ENCODE peak calls at places on chromosomes 11 and 22, in seven cellular contexts. One of them, this sample, is unnamed. For H3K4me1, the result is how much of the 10 kb centered on the place peaks cover.

GRCh38 chr11:102794382-102794781 is 3.6 kb downstream of the MMP1 start:
- DNase-seq in PC-9: no peak
- DNase-seq in CD4-positive, alpha-beta memory T cell: no peak
- DNase-seq in psoas muscle: no peak
- DNase-seq in uterus: no peak
- DNase-seq in CD8-positive, alpha-beta T cell: no peak
- DNase-seq in body of pancreas: no peak
- DNase-seq in this sample: no peak

GRCh38 chr11:104881117-104881794 is 17.0 kb downstream of the CASP12 start:
- DNase-seq in uterus: no peak
- DNase-seq in psoas muscle: no peak
- DNase-seq in body of pancreas: no peak
- DNase-seq in CD4-positive, alpha-beta memory T cell: no peak
- DNase-seq in CD8-positive, alpha-beta T cell: no peak
- DNase-seq in PC-9: no peak
- DNase-seq in this sample: no peak

GRCh38 chr11:76615950-76616349 is 54.6 kb downstream of the LRRC32 start:
- DNase-seq in CD4-positive, alpha-beta memory T cell: no peak
- DNase-seq in psoas muscle: no peak
- DNase-seq in uterus: no peak
- DNase-seq in body of pancreas: no peak
- DNase-seq in PC-9: no peak
- DNase-seq in CD8-positive, alpha-beta T cell: no peak
- DNase-seq in this sample: no peak

GRCh38 chr11:125148011-125148410 is 16.5 kb upstream of the PKNOX2 start:
- DNase-seq in CD4-positive, alpha-beta memory T cell: no peak
- DNase-seq in uterus: no peak
- DNase-seq in body of pancreas: no peak
- DNase-seq in PC-9: no peak
- DNase-seq in CD8-positive, alpha-beta T cell: no peak
- DNase-seq in psoas muscle: no peak
- DNase-seq in this sample: no peak

GRCh38 chr11:95485115-95485900 is 254.3 kb upstream of the SESN3 start:
- DNase-seq in uterus: no peak
- DNase-seq in body of pancreas: no peak
- DNase-seq in psoas muscle: no peak
- DNase-seq in PC-9: no peak
- DNase-seq in CD8-positive, alpha-beta T cell: no peak
- DNase-seq in CD4-positive, alpha-beta memory T cell: no peak
- DNase-seq in this sample: no peak

GRCh38 chr22:47552541-47553205 is 790.2 kb downstream of the TBC1D22A start:
- DNase-seq in CD4-positive, alpha-beta memory T cell: no peak
- DNase-seq in body of pancreas: no peak
- DNase-seq in PC-9: no peak
- DNase-seq in CD8-positive, alpha-beta T cell: no peak
- DNase-seq in uterus: no peak
- DNase-seq in psoas muscle: no peak
- DNase-seq in this sample: no peak

GRCh38 chr11:41498726-41499125 is 39.3 kb upstream of the LRRC4C start:
- DNase-seq in PC-9: no peak
- DNase-seq in uterus: no peak
- DNase-seq in body of pancreas: no peak
- DNase-seq in CD4-positive, alpha-beta memory T cell: no peak
- DNase-seq in CD8-positive, alpha-beta T cell: no peak
- DNase-seq in psoas muscle: no peak
- DNase-seq in this sample: no peak

GRCh38 chr11:27696112-27696511 is 4.1 kb downstream of the BDNF start:
- DNase-seq in PC-9: no peak
- DNase-seq in psoas muscle: no peak
- DNase-seq in CD8-positive, alpha-beta T cell: no peak
- DNase-seq in uterus: no peak
- DNase-seq in CD4-positive, alpha-beta memory T cell: no peak
- DNase-seq in body of pancreas: no peak
- DNase-seq in this sample: no peak

GRCh38 chr11:12685229-12685628 is 11.0 kb downstream of the TEAD1 start:
- DNase-seq in CD8-positive, alpha-beta T cell: no peak
- DNase-seq in psoas muscle: no peak
- DNase-seq in CD4-positive, alpha-beta memory T cell: no peak
- DNase-seq in PC-9: no peak
- DNase-seq in body of pancreas: no peak
- DNase-seq in uterus: no peak
- DNase-seq in this sample: no peak

GRCh38 chr11:125165111-125165663 is 636 bp downstream of the PKNOX2 start:
- DNase-seq in CD4-positive, alpha-beta memory T cell: no peak
- DNase-seq in CD8-positive, alpha-beta T cell: no peak
- DNase-seq in PC-9: no peak
- DNase-seq in psoas muscle: peak
- DNase-seq in body of pancreas: peak
- DNase-seq in uterus: peak
- DNase-seq in this sample: no peak

GRCh38 chr11:117097567-117098268 is 510 bp downstream of the SIK3 start:
- DNase-seq in CD4-positive, alpha-beta memory T cell: peak
- DNase-seq in CD8-positive, alpha-beta T cell: peak
- DNase-seq in uterus: peak
- DNase-seq in psoas muscle: peak
- DNase-seq in body of pancreas: peak
- DNase-seq in PC-9: peak
- DNase-seq in this sample: no peak

GRCh38 chr11:101049123-101049522 is 80.5 kb downstream of the PGR start:
- DNase-seq in PC-9: peak
- DNase-seq in psoas muscle: no peak
- DNase-seq in CD4-positive, alpha-beta memory T cell: no peak
- DNase-seq in body of pancreas: no peak
- DNase-seq in CD8-positive, alpha-beta T cell: no peak
- DNase-seq in uterus: no peak
- DNase-seq in this sample: no peak

GRCh38 chr11:31769241-31769640 is 41.9 kb downstream of the PAX6 start:
- DNase-seq in CD8-positive, alpha-beta T cell: no peak
- DNase-seq in PC-9: no peak
- DNase-seq in CD4-positive, alpha-beta memory T cell: no peak
- DNase-seq in body of pancreas: no peak
- DNase-seq in uterus: no peak
- DNase-seq in psoas muscle: no peak
- DNase-seq in this sample: no peak

GRCh38 chr22:24214467-24215285 is 30.2 kb downstream of the GGT5 start:
- DNase-seq in CD8-positive, alpha-beta T cell: no peak
- DNase-seq in body of pancreas: no peak
- DNase-seq in PC-9: no peak
- DNase-seq in psoas muscle: no peak
- DNase-seq in CD4-positive, alpha-beta memory T cell: no peak
- DNase-seq in uterus: no peak
- DNase-seq in this sample: no peak

GRCh38 chr22:22988150-22988549 is 82.2 kb upstream of the GNAZ start:
- DNase-seq in psoas muscle: no peak
- DNase-seq in CD8-positive, alpha-beta T cell: no peak
- DNase-seq in body of pancreas: no peak
- DNase-seq in CD4-positive, alpha-beta memory T cell: no peak
- DNase-seq in PC-9: no peak
- DNase-seq in uterus: no peak
- DNase-seq in this sample: no peak

GRCh38 chr11:86179646-86180064 is 64.9 kb upstream of the EED start:
- DNase-seq in PC-9: no peak
- DNase-seq in psoas muscle: no peak
- DNase-seq in uterus: no peak
- DNase-seq in CD8-positive, alpha-beta T cell: no peak
- DNase-seq in body of pancreas: no peak
- DNase-seq in CD4-positive, alpha-beta memory T cell: no peak
- DNase-seq in this sample: no peak

GRCh38 chr11:59787816-59788215 is 22.8 kb downstream of the MRPL16 start:
- DNase-seq in CD8-positive, alpha-beta T cell: no peak
- DNase-seq in PC-9: no peak
- DNase-seq in psoas muscle: no peak
- DNase-seq in body of pancreas: no peak
- DNase-seq in CD4-positive, alpha-beta memory T cell: no peak
- DNase-seq in uterus: no peak
- DNase-seq in this sample: no peak

GRCh38 chr11:18772211-18772610 is 19.4 kb downstream of the PTPN5 start:
- DNase-seq in psoas muscle: no peak
- DNase-seq in uterus: no peak
- DNase-seq in PC-9: no peak
- DNase-seq in CD4-positive, alpha-beta memory T cell: no peak
- DNase-seq in body of pancreas: no peak
- DNase-seq in CD8-positive, alpha-beta T cell: no peak
- DNase-seq in this sample: no peak

GRCh38 chr11:130136107-130136506 is 23.5 kb upstream of the ST14 start:
- DNase-seq in body of pancreas: no peak
- DNase-seq in psoas muscle: no peak
- DNase-seq in PC-9: no peak
- DNase-seq in CD8-positive, alpha-beta T cell: no peak
- DNase-seq in CD4-positive, alpha-beta memory T cell: no peak
- DNase-seq in uterus: no peak
- DNase-seq in this sample: no peak

GRCh38 chr11:130128626-130129025 is 31.0 kb upstream of the ST14 start:
- DNase-seq in PC-9: no peak
- DNase-seq in uterus: no peak
- DNase-seq in CD8-positive, alpha-beta T cell: no peak
- DNase-seq in body of pancreas: no peak
- DNase-seq in CD4-positive, alpha-beta memory T cell: no peak
- DNase-seq in psoas muscle: no peak
- DNase-seq in this sample: no peak

GRCh38 chr11:130129922-130130321 is 29.7 kb upstream of the ST14 start:
- DNase-seq in PC-9: no peak
- DNase-seq in CD4-positive, alpha-beta memory T cell: no peak
- DNase-seq in psoas muscle: no peak
- DNase-seq in uterus: no peak
- DNase-seq in CD8-positive, alpha-beta T cell: no peak
- DNase-seq in body of pancreas: no peak
- DNase-seq in this sample: no peak

GRCh38 chr11:130133716-130134115 is 25.9 kb upstream of the ST14 start:
- DNase-seq in psoas muscle: no peak
- DNase-seq in CD8-positive, alpha-beta T cell: no peak
- DNase-seq in uterus: no peak
- DNase-seq in body of pancreas: no peak
- DNase-seq in CD4-positive, alpha-beta memory T cell: no peak
- DNase-seq in PC-9: no peak
- DNase-seq in this sample: no peak

DNA sequence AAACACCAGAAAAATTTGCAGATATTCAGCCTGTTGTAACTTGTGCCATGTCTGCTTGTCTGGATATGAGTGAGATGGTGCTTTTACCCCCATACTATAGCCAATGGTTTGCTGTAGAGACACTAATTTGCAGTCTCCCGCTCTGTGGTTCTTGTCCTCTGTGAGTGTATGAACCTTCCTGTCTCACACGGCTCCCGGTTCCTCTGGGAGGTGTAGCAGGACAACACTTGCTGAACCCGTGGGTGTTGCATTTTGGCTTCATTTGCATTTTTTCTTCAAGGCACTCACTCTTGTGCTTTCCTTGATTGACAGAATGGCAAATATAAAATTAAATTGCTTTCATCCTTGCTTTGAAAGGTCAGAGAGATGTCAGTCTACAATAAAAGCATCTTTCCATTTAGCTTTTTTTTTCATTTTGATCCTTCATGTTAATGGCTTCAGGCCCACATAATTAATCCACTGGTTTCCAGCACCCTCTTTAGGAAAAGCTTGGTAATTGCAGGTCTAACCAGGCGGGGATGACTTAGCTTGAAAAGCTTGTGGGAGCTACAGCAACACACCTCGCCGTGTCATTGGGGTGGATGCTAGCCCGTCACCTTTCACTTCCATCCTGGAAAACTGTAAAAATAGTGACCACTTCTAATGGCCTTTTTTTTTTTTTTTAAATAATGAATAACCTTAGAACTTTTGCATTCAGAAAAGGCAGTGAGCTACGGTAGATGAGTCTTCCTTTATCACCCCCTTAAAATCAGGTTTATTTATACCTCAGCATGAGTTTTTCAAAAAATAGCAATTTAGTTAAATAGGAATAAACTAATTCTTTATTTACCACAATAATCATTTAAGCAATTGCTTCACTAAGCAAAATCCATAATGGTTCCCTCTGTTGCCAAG is 27.4 kb upstream of the ST14 start:
- DNase-seq in body of pancreas: peak
- DNase-seq in uterus: peak
- DNase-seq in PC-9: peak
- DNase-seq in CD8-positive, alpha-beta T cell: peak
- DNase-seq in psoas muscle: no peak
- DNase-seq in CD4-positive, alpha-beta memory T cell: peak
- DNase-seq in this sample: peak
- H3K4me1 ChIP-seq in body of pancreas: under half
- H3K4me1 ChIP-seq in uterus: under half
- H3K4me1 ChIP-seq in PC-9: under half
- H3K4me1 ChIP-seq in CD8-positive, alpha-beta T cell: under half
- H3K4me1 ChIP-seq in psoas muscle: under half
- H3K4me1 ChIP-seq in CD4-positive, alpha-beta memory T cell: under half
- H3K4me1 ChIP-seq in this sample: under half

GRCh38 chr22:17157714-17158113 is 1.4 kb downstream of the HDHD5 start:
- DNase-seq in PC-9: no peak
- DNase-seq in psoas muscle: no peak
- DNase-seq in CD8-positive, alpha-beta T cell: no peak
- DNase-seq in CD4-positive, alpha-beta memory T cell: no peak
- DNase-seq in body of pancreas: no peak
- DNase-seq in uterus: no peak
- DNase-seq in this sample: no peak
- H3K4me3 ChIP-seq in PC-9: peak
- H3K4me3 ChIP-seq in psoas muscle: peak
- H3K4me3 ChIP-seq in CD8-positive, alpha-beta T cell: no peak
- H3K4me3 ChIP-seq in CD4-positive, alpha-beta memory T cell: no peak
- H3K4me3 ChIP-seq in body of pancreas: no peak
- H3K4me3 ChIP-seq in uterus: peak
- H3K4me3 ChIP-seq in this sample: no peak

DNA sequence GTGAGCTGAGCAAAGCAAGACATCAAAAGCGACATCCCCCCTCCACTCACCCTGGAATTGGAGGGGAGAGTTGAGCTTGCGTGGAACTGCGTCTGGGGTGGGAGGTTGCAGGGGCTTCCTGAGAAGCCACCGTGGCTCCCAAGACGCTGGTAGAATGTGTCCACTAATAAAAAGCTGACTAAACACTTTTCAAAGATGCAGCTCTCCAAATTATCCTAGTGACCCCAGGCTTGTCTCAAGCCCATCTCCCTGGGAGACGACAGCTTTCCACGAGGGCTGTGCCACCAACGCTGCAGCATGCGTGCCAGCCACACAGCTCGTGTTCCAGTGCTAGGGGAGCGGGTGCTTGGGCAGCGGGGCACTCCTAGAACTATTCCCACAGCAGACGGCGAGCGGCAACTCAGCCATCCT is 6.3 kb upstream of the GAL start:
- DNase-seq in PC-9: no peak
- DNase-seq in uterus: no peak
- DNase-seq in CD4-positive, alpha-beta memory T cell: no peak
- DNase-seq in psoas muscle: no peak
- DNase-seq in CD8-positive, alpha-beta T cell: no peak
- DNase-seq in body of pancreas: no peak
- DNase-seq in this sample: no peak
- H3K27ac ChIP-seq in PC-9: no peak
- H3K27ac ChIP-seq in uterus: no peak
- H3K27ac ChIP-seq in CD4-positive, alpha-beta memory T cell: no peak
- H3K27ac ChIP-seq in psoas muscle: no peak
- H3K27ac ChIP-seq in CD8-positive, alpha-beta T cell: no peak
- H3K27ac ChIP-seq in body of pancreas: no peak
- H3K27ac ChIP-seq in this sample: no peak

DNA sequence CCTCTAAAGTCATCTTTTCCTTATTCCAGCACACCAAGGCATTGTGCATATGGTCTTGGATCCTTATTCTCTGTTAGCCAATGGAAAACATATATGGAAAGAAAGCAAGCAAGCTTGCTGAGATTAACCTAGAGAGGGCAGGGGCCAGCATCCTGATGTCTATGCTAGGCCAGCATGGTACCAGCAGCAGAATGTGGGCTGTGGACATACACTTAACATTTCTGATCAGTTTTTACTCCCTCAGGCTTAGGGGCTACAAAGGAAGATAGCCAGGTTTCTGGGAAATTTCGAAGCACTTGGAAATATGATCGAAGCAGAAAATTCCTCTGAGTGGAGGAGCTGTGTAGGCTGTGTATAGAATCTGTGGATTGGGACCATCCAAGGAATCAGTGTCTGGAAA is 67.0 kb downstream of the ST3GAL4 start:
- DNase-seq in psoas muscle: no peak
- DNase-seq in CD8-positive, alpha-beta T cell: no peak
- DNase-seq in uterus: no peak
- DNase-seq in CD4-positive, alpha-beta memory T cell: no peak
- DNase-seq in PC-9: no peak
- DNase-seq in body of pancreas: no peak
- DNase-seq in this sample: no peak
- H3K4me1 ChIP-seq in psoas muscle: under half
- H3K4me1 ChIP-seq in CD8-positive, alpha-beta T cell: under half
- H3K4me1 ChIP-seq in uterus: under half
- H3K4me1 ChIP-seq in CD4-positive, alpha-beta memory T cell: under half
- H3K4me1 ChIP-seq in PC-9: under half
- H3K4me1 ChIP-seq in body of pancreas: under half
- H3K4me1 ChIP-seq in this sample: under half